ENCODE peak calls at places on chromosomes 11 and 22, in nine cellular contexts. One of them, this sample, is unnamed.

GRCh38 chr11:910044-910588 is 494 bp downstream of the CHID1 start:
- DNase-seq in HCT116: no peak
- DNase-seq in cardiac fibroblast: no peak
- DNase-seq in endodermal cell: no peak
- DNase-seq in neural progenitor cell: no peak
- DNase-seq in AG10803: no peak
- DNase-seq in stomach: no peak
- DNase-seq in astrocyte of the cerebellum: no peak
- DNase-seq in BJ: no peak
- DNase-seq in this sample: no peak

GRCh38 chr11:199782-200181 is 6.9 kb downstream of the SCGB1C1 start:
- DNase-seq in HCT116: no peak
- DNase-seq in cardiac fibroblast: no peak
- DNase-seq in endodermal cell: peak
- DNase-seq in neural progenitor cell: no peak
- DNase-seq in AG10803: no peak
- DNase-seq in stomach: peak
- DNase-seq in astrocyte of the cerebellum: no peak
- DNase-seq in BJ: no peak
- DNase-seq in this sample: no peak

GRCh38 chr11:59954219-59954847 is 9.5 kb upstream of the OOSP4A start:
- DNase-seq in HCT116: no peak
- DNase-seq in cardiac fibroblast: no peak
- DNase-seq in endodermal cell: no peak
- DNase-seq in neural progenitor cell: no peak
- DNase-seq in AG10803: no peak
- DNase-seq in stomach: no peak
- DNase-seq in astrocyte of the cerebellum: no peak
- DNase-seq in BJ: no peak
- DNase-seq in this sample: no peak

GRCh38 chr11:126334665-126335462 is 20.6 kb upstream of the ST3GAL4 start:
- DNase-seq in HCT116: no peak
- DNase-seq in cardiac fibroblast: peak
- DNase-seq in endodermal cell: no peak
- DNase-seq in neural progenitor cell: no peak
- DNase-seq in AG10803: peak
- DNase-seq in stomach: no peak
- DNase-seq in astrocyte of the cerebellum: no peak
- DNase-seq in BJ: no peak
- DNase-seq in this sample: no peak

GRCh38 chr11:2772544-2773031 is 72.8 kb upstream of the KCNQ1OT1 start:
- DNase-seq in HCT116: peak
- DNase-seq in cardiac fibroblast: peak
- DNase-seq in endodermal cell: peak
- DNase-seq in neural progenitor cell: no peak
- DNase-seq in AG10803: peak
- DNase-seq in stomach: peak
- DNase-seq in astrocyte of the cerebellum: no peak
- DNase-seq in BJ: no peak
- DNase-seq in this sample: peak

GRCh38 chr22:44489817-44490216 is 8.2 kb downstream of the RTL6 start:
- DNase-seq in HCT116: no peak
- DNase-seq in cardiac fibroblast: no peak
- DNase-seq in endodermal cell: no peak
- DNase-seq in neural progenitor cell: no peak
- DNase-seq in AG10803: no peak
- DNase-seq in stomach: no peak
- DNase-seq in astrocyte of the cerebellum: no peak
- DNase-seq in BJ: no peak
- DNase-seq in this sample: no peak

GRCh38 chr11:66334605-66335442 is 1.4 kb downstream of the RIN1 start:
- DNase-seq in HCT116: no peak
- DNase-seq in cardiac fibroblast: peak
- DNase-seq in endodermal cell: no peak
- DNase-seq in neural progenitor cell: no peak
- DNase-seq in AG10803: no peak
- DNase-seq in stomach: no peak
- DNase-seq in astrocyte of the cerebellum: no peak
- DNase-seq in BJ: no peak
- DNase-seq in this sample: no peak

GRCh38 chr22:22197993-22198402 is 46.6 kb upstream of the VPREB1 start:
- DNase-seq in HCT116: no peak
- DNase-seq in cardiac fibroblast: no peak
- DNase-seq in endodermal cell: no peak
- DNase-seq in neural progenitor cell: no peak
- DNase-seq in AG10803: no peak
- DNase-seq in stomach: no peak
- DNase-seq in astrocyte of the cerebellum: no peak
- DNase-seq in BJ: no peak
- DNase-seq in this sample: no peak

GRCh38 chr11:76885390-76886097 is 24.8 kb downstream of the ACER3 start:
- DNase-seq in HCT116: no peak
- DNase-seq in cardiac fibroblast: peak
- DNase-seq in endodermal cell: no peak
- DNase-seq in neural progenitor cell: no peak
- DNase-seq in AG10803: peak
- DNase-seq in stomach: no peak
- DNase-seq in astrocyte of the cerebellum: peak
- DNase-seq in BJ: no peak
- DNase-seq in this sample: peak

GRCh38 chr11:127567237-127567932 is 566.8 kb upstream of the KIRREL3 start:
- DNase-seq in HCT116: no peak
- DNase-seq in cardiac fibroblast: no peak
- DNase-seq in endodermal cell: peak
- DNase-seq in neural progenitor cell: peak
- DNase-seq in AG10803: no peak
- DNase-seq in stomach: no peak
- DNase-seq in astrocyte of the cerebellum: no peak
- DNase-seq in BJ: no peak
- DNase-seq in this sample: no peak

GRCh38 chr11:61126266-61126665 is 24.0 kb downstream of the CD5 start:
- DNase-seq in HCT116: no peak
- DNase-seq in cardiac fibroblast: peak
- DNase-seq in endodermal cell: no peak
- DNase-seq in neural progenitor cell: peak
- DNase-seq in AG10803: no peak
- DNase-seq in stomach: no peak
- DNase-seq in astrocyte of the cerebellum: no peak
- DNase-seq in BJ: no peak
- DNase-seq in this sample: no peak

GRCh38 chr11:118666331-118666730 is 13.1 kb downstream of the TREH start:
- DNase-seq in HCT116: no peak
- DNase-seq in cardiac fibroblast: no peak
- DNase-seq in endodermal cell: no peak
- DNase-seq in neural progenitor cell: no peak
- DNase-seq in AG10803: no peak
- DNase-seq in stomach: no peak
- DNase-seq in astrocyte of the cerebellum: no peak
- DNase-seq in BJ: no peak
- DNase-seq in this sample: no peak

GRCh38 chr22:29325785-29326315 is 10.4 kb upstream of the RASL10A start:
- DNase-seq in HCT116: no peak
- DNase-seq in cardiac fibroblast: no peak
- DNase-seq in endodermal cell: no peak
- DNase-seq in neural progenitor cell: no peak
- DNase-seq in AG10803: no peak
- DNase-seq in stomach: no peak
- DNase-seq in astrocyte of the cerebellum: no peak
- DNase-seq in BJ: no peak
- DNase-seq in this sample: no peak

GRCh38 chr22:37848587-37849088 is 581 bp upstream of the EIF3L start:
- DNase-seq in HCT116: peak
- DNase-seq in cardiac fibroblast: peak
- DNase-seq in endodermal cell: peak
- DNase-seq in neural progenitor cell: peak
- DNase-seq in AG10803: peak
- DNase-seq in stomach: no peak
- DNase-seq in astrocyte of the cerebellum: no peak
- DNase-seq in BJ: no peak
- DNase-seq in this sample: no peak

GRCh38 chr22:46326066-46326680 is 9.3 kb upstream of the TRMU start:
- DNase-seq in HCT116: no peak
- DNase-seq in cardiac fibroblast: no peak
- DNase-seq in endodermal cell: no peak
- DNase-seq in neural progenitor cell: no peak
- DNase-seq in AG10803: no peak
- DNase-seq in stomach: no peak
- DNase-seq in astrocyte of the cerebellum: no peak
- DNase-seq in BJ: no peak
- DNase-seq in this sample: no peak

GRCh38 chr22:39713799-39714290 is 143.3 kb downstream of the CACNA1I start:
- DNase-seq in HCT116: no peak
- DNase-seq in cardiac fibroblast: no peak
- DNase-seq in endodermal cell: no peak
- DNase-seq in neural progenitor cell: no peak
- DNase-seq in AG10803: no peak
- DNase-seq in stomach: no peak
- DNase-seq in astrocyte of the cerebellum: no peak
- DNase-seq in BJ: no peak
- DNase-seq in this sample: no peak

GRCh38 chr22:18974477-18975180 is 38.5 kb upstream of the PRODH start:
- DNase-seq in HCT116: no peak
- DNase-seq in cardiac fibroblast: no peak
- DNase-seq in endodermal cell: no peak
- DNase-seq in neural progenitor cell: no peak
- DNase-seq in AG10803: no peak
- DNase-seq in stomach: no peak
- DNase-seq in astrocyte of the cerebellum: no peak
- DNase-seq in BJ: no peak
- DNase-seq in this sample: no peak

GRCh38 chr11:6646631-6647281 is 8.9 kb downstream of the DCHS1 start:
- DNase-seq in HCT116: no peak
- DNase-seq in cardiac fibroblast: peak
- DNase-seq in endodermal cell: peak
- DNase-seq in neural progenitor cell: no peak
- DNase-seq in AG10803: peak
- DNase-seq in stomach: no peak
- DNase-seq in astrocyte of the cerebellum: no peak
- DNase-seq in BJ: peak
- DNase-seq in this sample: no peak
- H3K4me3 ChIP-seq in HCT116: no peak
- H3K4me3 ChIP-seq in cardiac fibroblast: no peak
- H3K4me3 ChIP-seq in endodermal cell: no peak
- H3K4me3 ChIP-seq in neural progenitor cell: no peak
- H3K4me3 ChIP-seq in AG10803: peak
- H3K4me3 ChIP-seq in stomach: no peak
- H3K4me3 ChIP-seq in astrocyte of the cerebellum: no peak
- H3K4me3 ChIP-seq in BJ: peak
- H3K4me3 ChIP-seq in this sample: no peak

DNA sequence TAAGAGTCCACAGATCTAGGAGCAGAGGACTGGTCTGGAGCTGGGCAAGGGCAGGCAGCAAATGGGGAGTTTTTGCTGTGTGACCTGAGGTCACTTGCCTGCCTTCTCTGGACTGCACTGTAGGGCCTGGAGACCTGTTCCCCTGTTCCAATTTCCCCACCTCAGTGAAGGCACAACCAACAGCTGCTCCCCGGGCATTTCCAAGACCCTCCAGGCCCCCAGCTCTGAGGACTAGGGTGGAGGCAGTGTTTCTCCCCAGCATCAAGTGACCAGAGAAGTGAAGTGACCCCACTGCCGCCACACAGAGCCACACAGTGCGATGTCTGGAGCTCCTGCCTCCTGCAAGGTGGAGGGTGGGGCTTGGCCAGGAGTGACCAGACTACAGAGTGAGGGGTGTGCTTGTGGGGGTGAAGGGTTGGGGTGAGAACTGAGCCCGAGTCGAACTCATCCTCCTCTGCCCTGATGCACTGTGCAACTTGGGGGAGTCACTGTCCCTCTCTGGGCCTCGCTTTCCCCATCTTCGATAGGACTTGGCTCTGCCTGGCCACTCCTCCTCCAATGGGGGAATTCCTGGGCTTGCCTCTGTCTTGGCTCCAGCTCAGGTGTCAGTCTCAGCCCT is 21.6 kb downstream of the P2RY2 start:
- DNase-seq in HCT116: no peak
- DNase-seq in cardiac fibroblast: no peak
- DNase-seq in endodermal cell: no peak
- DNase-seq in neural progenitor cell: no peak
- DNase-seq in AG10803: no peak
- DNase-seq in stomach: no peak
- DNase-seq in astrocyte of the cerebellum: no peak
- DNase-seq in BJ: no peak
- DNase-seq in this sample: no peak
- H3K4me3 ChIP-seq in HCT116: no peak
- H3K4me3 ChIP-seq in cardiac fibroblast: no peak
- H3K4me3 ChIP-seq in endodermal cell: no peak
- H3K4me3 ChIP-seq in neural progenitor cell: no peak
- H3K4me3 ChIP-seq in AG10803: no peak
- H3K4me3 ChIP-seq in stomach: no peak
- H3K4me3 ChIP-seq in astrocyte of the cerebellum: no peak
- H3K4me3 ChIP-seq in BJ: no peak
- H3K4me3 ChIP-seq in this sample: no peak

GRCh38 chr11:105106140-105106539 is 33.4 kb downstream of the CARD18 start:
- DNase-seq in HCT116: no peak
- DNase-seq in cardiac fibroblast: no peak
- DNase-seq in endodermal cell: no peak
- DNase-seq in neural progenitor cell: no peak
- DNase-seq in AG10803: no peak
- DNase-seq in stomach: no peak
- DNase-seq in astrocyte of the cerebellum: no peak
- DNase-seq in BJ: no peak
- DNase-seq in this sample: no peak

GRCh38 chr11:105100206-105100605 is 39.4 kb downstream of the CARD18 start:
- DNase-seq in HCT116: no peak
- DNase-seq in cardiac fibroblast: no peak
- DNase-seq in endodermal cell: peak
- DNase-seq in neural progenitor cell: no peak
- DNase-seq in AG10803: no peak
- DNase-seq in stomach: no peak
- DNase-seq in astrocyte of the cerebellum: no peak
- DNase-seq in BJ: no peak
- DNase-seq in this sample: no peak

GRCh38 chr11:105100976-105101630 is 38.5 kb downstream of the CARD18 start:
- DNase-seq in HCT116: no peak
- DNase-seq in cardiac fibroblast: no peak
- DNase-seq in endodermal cell: no peak
- DNase-seq in neural progenitor cell: no peak
- DNase-seq in AG10803: no peak
- DNase-seq in stomach: no peak
- DNase-seq in astrocyte of the cerebellum: no peak
- DNase-seq in BJ: no peak
- DNase-seq in this sample: no peak
- H3K4me3 ChIP-seq in HCT116: no peak
- H3K4me3 ChIP-seq in cardiac fibroblast: no peak
- H3K4me3 ChIP-seq in endodermal cell: no peak
- H3K4me3 ChIP-seq in neural progenitor cell: no peak
- H3K4me3 ChIP-seq in AG10803: no peak
- H3K4me3 ChIP-seq in stomach: no peak
- H3K4me3 ChIP-seq in astrocyte of the cerebellum: no peak
- H3K4me3 ChIP-seq in BJ: no peak
- H3K4me3 ChIP-seq in this sample: no peak

DNA sequence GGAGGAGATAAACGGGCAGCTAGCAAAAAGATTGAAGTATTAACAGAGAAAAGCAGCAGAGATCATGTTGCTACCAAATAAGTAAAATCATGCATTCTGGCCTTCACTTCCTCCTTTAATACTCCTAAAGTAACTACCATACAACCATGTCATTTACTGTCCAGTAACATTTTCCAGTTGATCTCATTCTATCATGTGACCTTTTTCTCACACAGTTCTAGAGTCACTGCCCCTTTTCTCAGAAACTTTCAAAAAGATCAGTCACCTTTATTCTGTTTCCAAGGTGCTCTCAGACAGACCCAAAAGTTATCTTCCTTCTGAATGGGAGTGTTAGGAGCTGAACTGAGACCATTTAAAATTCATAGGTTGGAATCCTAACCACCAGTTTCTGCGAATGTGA is 984.4 kb downstream of the FAM181B start:
- DNase-seq in HCT116: no peak
- DNase-seq in cardiac fibroblast: no peak
- DNase-seq in endodermal cell: no peak
- DNase-seq in neural progenitor cell: no peak
- DNase-seq in AG10803: no peak
- DNase-seq in stomach: no peak
- DNase-seq in astrocyte of the cerebellum: no peak
- DNase-seq in BJ: no peak
- DNase-seq in this sample: no peak
- H3K4me3 ChIP-seq in HCT116: no peak
- H3K4me3 ChIP-seq in cardiac fibroblast: no peak
- H3K4me3 ChIP-seq in endodermal cell: no peak
- H3K4me3 ChIP-seq in neural progenitor cell: no peak
- H3K4me3 ChIP-seq in AG10803: no peak
- H3K4me3 ChIP-seq in stomach: no peak
- H3K4me3 ChIP-seq in astrocyte of the cerebellum: no peak
- H3K4me3 ChIP-seq in BJ: no peak
- H3K4me3 ChIP-seq in this sample: no peak

This sample was measured in MG63.